ENCODE peak calls at places on chromosomes 16 and 17, in six cellular contexts. One of them, this sample, is unnamed.

GRCh38 chr17:32016231-32016630 is 9.0 kb downstream of the LRRC37B start:
- DNase-seq in cardiac fibroblast: no peak
- DNase-seq in lung: no peak
- DNase-seq in right atrium auricular region: no peak
- DNase-seq in stomach: no peak
- DNase-seq in ascending aorta: no peak
- DNase-seq in this sample: no peak

GRCh38 chr17:6259899-6260298 is 175.0 kb downstream of the AIPL1 start:
- DNase-seq in stomach: no peak
- DNase-seq in cardiac fibroblast: no peak
- DNase-seq in lung: no peak
- DNase-seq in ascending aorta: no peak
- DNase-seq in right atrium auricular region: no peak
- DNase-seq in this sample: no peak

GRCh38 chr16:49463529-49463928 is 89.9 kb downstream of the C16orf78 start:
- DNase-seq in right atrium auricular region: peak; percentile 2
- DNase-seq in lung: no peak
- DNase-seq in ascending aorta: peak; percentile 61
- DNase-seq in stomach: peak; percentile 44
- DNase-seq in cardiac fibroblast: no peak
- DNase-seq in this sample: no peak

GRCh38 chr16:67814567-67814966 is 7.9 kb downstream of the TSNAXIP1 start:
- DNase-seq in ascending aorta: no peak
- DNase-seq in cardiac fibroblast: no peak
- DNase-seq in stomach: no peak
- DNase-seq in lung: no peak
- DNase-seq in right atrium auricular region: no peak
- DNase-seq in this sample: no peak

GRCh38 chr17:49910094-49910857 is 58.7 kb upstream of the DLX4 start:
- DNase-seq in stomach: peak; percentile 59
- DNase-seq in right atrium auricular region: no peak
- DNase-seq in ascending aorta: no peak
- DNase-seq in cardiac fibroblast: peak; percentile 36
- DNase-seq in lung: no peak
- DNase-seq in this sample: no peak

GRCh38 chr16:70634861-70635260 is 11.5 kb upstream of the IL34 start:
- DNase-seq in stomach: no peak
- DNase-seq in cardiac fibroblast: peak; percentile 72
- DNase-seq in right atrium auricular region: no peak
- DNase-seq in ascending aorta: no peak
- DNase-seq in lung: no peak
- DNase-seq in this sample: no peak

GRCh38 chr16:81641403-81642106 is 137.5 kb upstream of the PLCG2 start:
- DNase-seq in ascending aorta: no peak
- DNase-seq in stomach: no peak
- DNase-seq in right atrium auricular region: no peak
- DNase-seq in lung: no peak
- DNase-seq in cardiac fibroblast: no peak
- DNase-seq in this sample: no peak

GRCh38 chr17:14198013-14198412 is 38.6 kb downstream of the CDRT15 start:
- DNase-seq in ascending aorta: no peak
- DNase-seq in right atrium auricular region: no peak
- DNase-seq in lung: peak; percentile 65
- DNase-seq in cardiac fibroblast: no peak
- DNase-seq in stomach: peak; percentile 57
- DNase-seq in this sample: no peak

GRCh38 chr16:89167425-89167941 is 4.1 kb upstream of the CDH15 start:
- DNase-seq in stomach: peak; percentile 90
- DNase-seq in ascending aorta: peak; percentile 84
- DNase-seq in right atrium auricular region: peak; percentile 71
- DNase-seq in lung: peak; percentile 84
- DNase-seq in cardiac fibroblast: peak; percentile 73
- DNase-seq in this sample: peak; percentile 26

GRCh38 chr16:50246299-50247122 is 19.8 kb upstream of the ADCY7 start:
- DNase-seq in right atrium auricular region: peak; percentile 62
- DNase-seq in cardiac fibroblast: no peak
- DNase-seq in lung: no peak
- DNase-seq in ascending aorta: no peak
- DNase-seq in stomach: no peak
- DNase-seq in this sample: no peak

GRCh38 chr17:39706921-39707337 is 7.1 kb downstream of the ERBB2 start:
- DNase-seq in right atrium auricular region: no peak
- DNase-seq in stomach: peak; percentile 50
- DNase-seq in cardiac fibroblast: no peak
- DNase-seq in ascending aorta: no peak
- DNase-seq in lung: no peak
- DNase-seq in this sample: no peak

GRCh38 chr17:74211141-74211928 is 2.0 kb upstream of the TTYH2 start:
- DNase-seq in lung: no peak
- DNase-seq in ascending aorta: no peak
- DNase-seq in cardiac fibroblast: peak; percentile 37
- DNase-seq in stomach: no peak
- DNase-seq in right atrium auricular region: no peak
- DNase-seq in this sample: no peak

GRCh38 chr17:64706224-64707076 is 44.3 kb upstream of the SMURF2 start:
- DNase-seq in stomach: no peak
- DNase-seq in ascending aorta: no peak
- DNase-seq in lung: no peak
- DNase-seq in cardiac fibroblast: no peak
- DNase-seq in right atrium auricular region: no peak
- DNase-seq in this sample: no peak

GRCh38 chr17:64702815-64703214 is 40.7 kb upstream of the SMURF2 start:
- DNase-seq in cardiac fibroblast: no peak
- DNase-seq in stomach: no peak
- DNase-seq in lung: no peak
- DNase-seq in ascending aorta: no peak
- DNase-seq in right atrium auricular region: no peak
- DNase-seq in this sample: no peak

GRCh38 chr17:64709481-64709880 is 47.4 kb upstream of the SMURF2 start:
- DNase-seq in ascending aorta: no peak
- DNase-seq in lung: no peak
- DNase-seq in right atrium auricular region: no peak
- DNase-seq in cardiac fibroblast: no peak
- DNase-seq in stomach: no peak
- DNase-seq in this sample: no peak

GRCh38 chr17:64707077-64707591 is 45.0 kb upstream of the SMURF2 start:
- DNase-seq in stomach: peak; percentile 77
- DNase-seq in cardiac fibroblast: peak; percentile 100
- DNase-seq in right atrium auricular region: peak; percentile 96
- DNase-seq in lung: peak; percentile 86
- DNase-seq in ascending aorta: peak; percentile 96
- DNase-seq in this sample: peak; percentile 99
- H3K4me3 ChIP-seq in stomach: no peak overlapping the region
- H3K4me3 ChIP-seq in cardiac fibroblast: no peak overlapping the region
- H3K4me3 ChIP-seq in right atrium auricular region: no peak overlapping the region
- H3K4me3 ChIP-seq in lung: no peak overlapping the region
- H3K4me3 ChIP-seq in ascending aorta: peak overlapping the region; percentile 29
- H3K4me3 ChIP-seq in this sample: no peak overlapping the region

DNA sequence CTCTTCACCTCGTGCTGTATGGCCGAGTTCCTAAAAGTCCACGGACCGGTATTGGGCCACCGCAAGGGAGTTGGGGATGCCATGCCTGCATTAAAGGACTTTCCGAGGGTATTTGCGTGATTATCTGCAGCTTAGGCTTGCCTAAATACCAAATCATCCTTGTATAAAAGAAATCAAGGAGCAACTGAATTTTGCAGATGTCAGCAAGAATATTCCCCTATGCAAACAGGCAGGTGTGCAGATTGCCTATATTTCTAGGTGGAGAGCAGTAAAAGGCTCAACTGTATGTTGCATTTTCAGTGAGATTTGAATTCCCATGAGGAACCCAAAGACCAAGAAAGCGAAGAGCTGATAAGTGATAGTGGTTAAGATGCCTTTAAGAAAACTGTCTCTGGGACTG is 452.3 kb downstream of the CDH11 start:
- DNase-seq in stomach: no peak
- DNase-seq in ascending aorta: no peak
- DNase-seq in right atrium auricular region: no peak
- DNase-seq in cardiac fibroblast: no peak
- DNase-seq in lung: no peak
- DNase-seq in this sample: no peak
- TF ChIP-seq CTCF in stomach: no peak
- TF ChIP-seq CTCF in ascending aorta: no peak
- TF ChIP-seq CTCF in right atrium auricular region: no peak
- TF ChIP-seq CTCF in cardiac fibroblast: no peak
- TF ChIP-seq CTCF in lung: no peak
- TF ChIP-seq CTCF in this sample: no peak

DNA sequence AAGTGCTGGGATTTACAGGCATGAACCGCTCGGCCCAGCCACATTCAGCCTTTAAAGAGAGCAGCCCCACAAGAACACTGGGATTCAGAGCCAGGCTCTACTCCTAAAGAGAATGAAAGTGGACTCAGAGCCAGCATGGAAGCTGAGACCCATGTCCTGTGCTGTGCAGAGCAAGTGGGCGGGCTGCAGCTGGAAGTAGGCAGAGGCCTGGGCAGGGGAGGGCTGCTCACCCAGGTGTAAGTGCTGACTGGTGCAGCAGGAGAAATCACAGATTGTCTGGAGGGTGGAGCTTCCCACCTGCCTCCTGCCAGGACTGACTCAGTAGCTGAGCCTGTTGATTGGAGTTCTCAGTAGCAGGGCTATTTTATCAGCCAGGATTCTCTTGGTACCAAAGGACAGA is 178.7 kb downstream of the KATNIP start:
- DNase-seq in right atrium auricular region: no peak
- DNase-seq in cardiac fibroblast: no peak
- DNase-seq in lung: no peak
- DNase-seq in stomach: no peak
- DNase-seq in ascending aorta: no peak
- DNase-seq in this sample: no peak
- H3K4me3 ChIP-seq in right atrium auricular region: no peak overlapping the region
- H3K4me3 ChIP-seq in cardiac fibroblast: no peak overlapping the region
- H3K4me3 ChIP-seq in lung: no peak overlapping the region
- H3K4me3 ChIP-seq in stomach: no peak overlapping the region
- H3K4me3 ChIP-seq in ascending aorta: no peak overlapping the region
- H3K4me3 ChIP-seq in this sample: no peak overlapping the region

GRCh38 chr17:52751051-52751450 is 592.5 kb upstream of the CA10 start:
- DNase-seq in ascending aorta: no peak
- DNase-seq in cardiac fibroblast: no peak
- DNase-seq in stomach: no peak
- DNase-seq in lung: no peak
- DNase-seq in right atrium auricular region: no peak
- DNase-seq in this sample: no peak
- TF ChIP-seq CTCF in ascending aorta: no peak
- TF ChIP-seq CTCF in cardiac fibroblast: no peak
- TF ChIP-seq CTCF in stomach: no peak
- TF ChIP-seq CTCF in lung: no peak
- TF ChIP-seq CTCF in right atrium auricular region: no peak
- TF ChIP-seq CTCF in this sample: no peak

DNA sequence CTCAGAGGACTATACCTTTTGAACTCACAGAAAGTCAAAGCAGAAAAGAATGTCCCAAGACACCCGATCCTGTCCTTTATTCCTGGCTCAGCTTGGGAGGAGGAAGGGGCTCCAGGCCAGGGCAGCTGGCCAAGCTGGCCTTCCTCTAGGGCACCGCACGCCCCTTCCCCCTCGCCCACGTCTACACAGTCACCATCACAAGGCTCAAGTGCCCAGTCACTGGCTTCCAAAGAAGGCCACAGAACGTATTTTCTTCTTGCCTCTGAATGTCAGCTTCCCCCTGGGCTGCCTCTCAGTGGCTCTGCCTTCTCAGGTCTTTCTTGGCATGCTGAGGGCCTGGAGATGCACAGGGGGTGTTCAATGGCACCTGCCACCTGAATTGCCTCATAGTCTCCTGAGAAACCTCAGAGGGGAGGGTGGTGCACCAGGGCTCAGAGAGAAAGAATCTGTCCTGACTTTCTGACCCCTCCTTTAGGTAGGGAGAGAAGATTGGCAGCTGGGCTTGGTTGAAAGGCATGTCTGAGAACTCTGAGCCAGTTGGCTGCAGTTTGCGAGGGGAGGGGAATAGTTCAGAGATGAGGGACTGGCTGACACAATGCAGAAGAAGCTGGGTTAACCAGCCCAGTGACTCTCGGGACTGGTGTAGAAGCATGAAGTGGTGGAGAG is 2.1 kb downstream of the DHRS11 start:
- DNase-seq in cardiac fibroblast: no peak
- DNase-seq in lung: no peak
- DNase-seq in stomach: no peak
- DNase-seq in ascending aorta: no peak
- DNase-seq in right atrium auricular region: no peak
- DNase-seq in this sample: no peak
- H3K4me3 ChIP-seq in cardiac fibroblast: no peak overlapping the region
- H3K4me3 ChIP-seq in lung: no peak overlapping the region
- H3K4me3 ChIP-seq in stomach: no peak overlapping the region
- H3K4me3 ChIP-seq in ascending aorta: no peak overlapping the region
- H3K4me3 ChIP-seq in right atrium auricular region: no peak overlapping the region
- H3K4me3 ChIP-seq in this sample: no peak overlapping the region

This sample was measured in HFF-Myc.